ENCODE peak calls at places on chromosomes 12 and 14, in seven cellular contexts. C, H, I, Q, F, U and R are unnamed samples. For H3K4me1 and H3K36me3, the result is how much of the 10 kb centered on the place peaks cover.

GRCh38 chr12:1532796-1533195 is 61.6 kb downstream of the FBXL14 start:
- DNase-seq in I (no peak), U (no peak), Q (no peak), H (no peak), F (no peak), C (no peak), R (no peak)

GRCh38 chr12:105977256-105978051 is 161.3 kb downstream of the NUAK1 start:
- DNase-seq in U (no peak), H (no peak), C (no peak), F (no peak), I (no peak), Q (peak), R (no peak)

GRCh38 chr14:30417121-30417520 is 141.8 kb upstream of the G2E3 start:
- DNase-seq in F (no peak), C (no peak), I (no peak), H (no peak), U (no peak), Q (no peak), R (no peak)

GRCh38 chr12:75452675-75453330 is 27.8 kb upstream of the GLIPR1 start:
- DNase-seq in F (no peak), Q (peak), U (no peak), C (no peak), I (no peak), H (no peak), R (no peak)

GRCh38 chr12:63151061-63151897 is at the start of gene AVPR1A:
- DNase-seq in I (peak), F (no peak), H (peak), C (no peak), U (no peak), Q (no peak), R (peak)

GRCh38 chr14:96914729-96915128 is 117.5 kb downstream of the VRK1 start:
- DNase-seq in C (no peak), Q (no peak), F (no peak), H (no peak), U (no peak), I (no peak), R (no peak)

GRCh38 chr14:59829941-59830734 is 40.4 kb downstream of the RTN1 start:
- DNase-seq in Q (peak), C (no peak), U (no peak), F (no peak), I (peak), H (no peak), R (no peak)

GRCh38 chr12:131402781-131403396 is 308.0 kb upstream of the SFSWAP start:
- DNase-seq in F (no peak), U (no peak), I (no peak), Q (no peak), C (no peak), H (no peak), R (peak)

GRCh38 chr12:96303656-96304055 is 96.6 kb downstream of the CDK17 start:
- DNase-seq in Q (no peak), H (no peak), F (no peak), C (no peak), U (no peak), I (no peak), R (no peak)

GRCh38 chr12:68118096-68118755 is 41.3 kb downstream of the IFNG start:
- DNase-seq in Q (no peak), U (no peak), H (no peak), C (no peak), F (no peak), I (peak), R (no peak)

GRCh38 chr14:52922656-52923055 is 28.2 kb downstream of the FERMT2 start:
- DNase-seq in H (no peak), F (no peak), U (no peak), C (no peak), Q (peak), I (no peak), R (no peak)

GRCh38 chr14:76887196-76887595 is 61.0 kb downstream of the LRRC74A start:
- DNase-seq in I (no peak), F (no peak), U (no peak), H (no peak), C (no peak), Q (no peak), R (no peak)

GRCh38 chr12:21476949-21477348 is 24.5 kb downstream of the RECQL start:
- DNase-seq in I (no peak), U (no peak), C (no peak), H (no peak), Q (peak), F (no peak), R (no peak)

GRCh38 chr14:85788834-85789233 is 258.9 kb downstream of the FLRT2 start:
- DNase-seq in I (no peak), H (no peak), U (no peak), Q (no peak), C (no peak), F (no peak), R (no peak)

GRCh38 chr12:52354197-52354596 is 13.1 kb downstream of the KRT85 start:
- DNase-seq in U (no peak), H (no peak), C (no peak), I (no peak), F (no peak), Q (no peak), R (no peak)

GRCh38 chr14:68676511-68676943 is 116.3 kb downstream of the ZFP36L1 start:
- DNase-seq in C (no peak), Q (no peak), F (no peak), I (no peak), U (no peak), H (no peak), R (no peak)

GRCh38 chr12:92989715-92990484 is 60.8 kb upstream of the EEA1 start:
- DNase-seq in Q (no peak), F (no peak), H (no peak), C (no peak), I (no peak), U (no peak), R (no peak)

GRCh38 chr12:12010277-12011031 is 60.3 kb upstream of the BCL2L14 start:
- DNase-seq in C (peak), H (no peak), U (peak), I (no peak), Q (peak), F (no peak), R (peak)

GRCh38 chr12:55847603-55848329 is 5.0 kb upstream of the MMP19 start:
- DNase-seq in Q (peak), I (peak), U (peak), C (peak), H (peak), F (no peak), R (peak)

GRCh38 chr12:55852740-55853139 is 10.0 kb upstream of the MMP19 start:
- DNase-seq in I (no peak), F (no peak), C (no peak), H (no peak), U (no peak), Q (no peak), R (no peak)

GRCh38 chr12:55847033-55847432 is 4.3 kb upstream of the MMP19 start:
- DNase-seq in F (no peak), U (peak), I (no peak), Q (peak), H (peak), C (no peak), R (peak)

GRCh38 chr12:55850893-55851292 is 8.2 kb upstream of the MMP19 start:
- DNase-seq in U (no peak), I (no peak), C (no peak), F (no peak), H (no peak), Q (peak), R (no peak)

DNA sequence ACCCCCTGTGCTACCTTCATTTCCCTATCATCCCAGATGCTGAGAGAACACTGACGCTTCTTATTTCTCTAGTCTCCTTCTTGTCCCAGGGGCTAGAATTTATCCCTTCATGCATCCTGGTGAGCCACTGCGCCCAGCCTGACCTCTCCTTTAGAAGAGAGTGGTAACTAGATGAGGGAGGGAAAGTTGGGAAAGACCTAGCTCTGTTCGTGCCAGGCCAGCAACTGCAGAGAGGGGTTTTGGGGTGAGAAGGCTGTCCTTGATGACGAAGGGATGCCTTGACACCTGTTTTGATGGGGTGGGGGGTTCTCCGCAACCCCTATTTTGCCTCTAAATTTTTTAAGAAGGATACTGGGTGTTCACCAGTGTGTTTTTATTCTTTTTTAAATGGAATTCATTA is 6.9 kb upstream of the MMP19 start:
- DNase-seq in F (no peak), U (no peak), Q (no peak), H (no peak), I (no peak), C (no peak), R (no peak)
- H3K4me1 ChIP-seq in F (under half), U (under half), Q (under half), H (under half), I (under half), C (under half), R (under half)

DNA sequence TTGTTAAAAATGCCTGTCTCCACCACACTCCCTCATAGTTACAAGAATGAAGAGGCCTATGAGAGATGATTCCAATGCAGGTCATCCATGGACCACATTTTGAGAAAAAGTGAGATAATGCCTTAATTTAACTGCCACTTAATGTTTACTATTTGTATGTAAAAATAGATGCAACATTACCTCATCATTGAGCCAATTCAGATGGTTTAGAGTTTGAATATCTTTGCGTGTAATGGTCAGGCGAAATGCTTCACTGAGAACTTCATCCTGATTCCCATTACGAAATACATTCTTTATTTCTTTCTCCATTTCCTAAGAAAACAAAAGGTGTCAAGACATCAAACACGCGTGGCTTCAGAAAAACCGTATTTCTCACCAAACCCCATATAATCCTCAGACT is 42.3 kb downstream of the SENP1 start:
- DNase-seq in H (no peak), U (no peak), F (no peak), Q (no peak), C (no peak), I (no peak), R (no peak)
- H3K36me3 ChIP-seq in H (under half), U (half or more), F (half or more), Q (under half), C (half or more), I (under half), R (under half)

GRCh38 chr14:101706509-101707284 is 54.8 kb upstream of the PPP2R5C start:
- DNase-seq in I (no peak), F (no peak), H (no peak), Q (no peak), U (no peak), C (no peak), R (no peak)

GRCh38 chr14:101709533-101709881 is 52.0 kb upstream of the PPP2R5C start:
- DNase-seq in F (no peak), I (no peak), H (no peak), U (no peak), C (no peak), Q (no peak), R (no peak)

GRCh38 chr14:101708853-101709532 is 52.5 kb upstream of the PPP2R5C start:
- DNase-seq in Q (no peak), C (no peak), U (no peak), H (no peak), I (no peak), F (no peak), R (no peak)

GRCh38 chr14:101707285-101707842 is 54.1 kb upstream of the PPP2R5C start:
- DNase-seq in Q (peak), I (peak), H (peak), F (peak), U (no peak), C (peak), R (peak)

DNA sequence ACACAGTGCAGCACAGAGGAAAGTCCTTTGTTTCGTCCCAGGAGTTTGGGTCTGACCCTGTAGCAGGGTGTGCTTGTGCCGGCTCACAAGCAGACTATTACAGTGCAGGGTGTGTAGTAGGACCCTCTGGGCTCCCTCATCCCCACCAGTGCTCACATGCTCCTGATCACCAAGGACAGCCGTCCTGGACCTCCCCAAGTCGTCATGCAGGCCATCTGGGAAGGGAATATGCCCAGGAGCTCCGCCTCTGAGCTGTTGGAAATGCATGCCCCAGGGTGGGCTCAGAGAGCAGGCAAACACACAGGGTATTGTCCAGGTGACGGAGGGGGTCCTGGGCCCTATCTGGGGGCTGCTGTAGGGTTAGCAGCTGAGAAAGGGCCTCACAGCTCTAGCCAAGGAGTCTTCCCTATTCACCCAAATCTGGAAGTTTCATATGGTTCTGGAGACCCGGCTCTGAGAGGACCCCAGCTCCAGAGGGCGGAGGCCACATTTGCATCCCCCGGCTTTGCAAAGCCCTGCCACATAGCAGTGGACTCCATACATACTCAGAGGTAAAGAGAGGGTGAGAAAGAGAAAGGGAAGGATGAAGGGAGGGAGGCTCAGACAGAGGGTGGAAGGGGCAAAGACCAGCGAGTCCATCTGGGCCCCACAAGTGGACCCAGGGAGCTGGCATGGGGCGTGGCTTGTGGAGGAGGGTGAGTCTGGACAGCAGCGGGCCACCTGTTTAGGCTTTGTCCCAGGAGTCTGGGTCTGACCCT is 53.5 kb upstream of the PPP2R5C start:
- DNase-seq in C (no peak), U (no peak), F (no peak), H (no peak), Q (no peak), I (no peak), R (no peak)
- H3K27ac ChIP-seq in C (peak), U (no peak), F (peak), H (no peak), Q (no peak), I (no peak), R (no peak)

GRCh38 chr14:78725086-78725485 is 554.9 kb downstream of the NRXN3 start:
- DNase-seq in Q (no peak), I (peak), F (no peak), C (no peak), U (no peak), H (no peak), R (no peak)

GRCh38 chr14:78721756-78722455 is 551.7 kb downstream of the NRXN3 start:
- DNase-seq in U (no peak), H (no peak), F (no peak), Q (no peak), I (no peak), C (no peak), R (no peak)
- H3K4me1 ChIP-seq in U (under half), H (under half), F (under half), Q (under half), I (under half), C (under half), R (under half)

DNA sequence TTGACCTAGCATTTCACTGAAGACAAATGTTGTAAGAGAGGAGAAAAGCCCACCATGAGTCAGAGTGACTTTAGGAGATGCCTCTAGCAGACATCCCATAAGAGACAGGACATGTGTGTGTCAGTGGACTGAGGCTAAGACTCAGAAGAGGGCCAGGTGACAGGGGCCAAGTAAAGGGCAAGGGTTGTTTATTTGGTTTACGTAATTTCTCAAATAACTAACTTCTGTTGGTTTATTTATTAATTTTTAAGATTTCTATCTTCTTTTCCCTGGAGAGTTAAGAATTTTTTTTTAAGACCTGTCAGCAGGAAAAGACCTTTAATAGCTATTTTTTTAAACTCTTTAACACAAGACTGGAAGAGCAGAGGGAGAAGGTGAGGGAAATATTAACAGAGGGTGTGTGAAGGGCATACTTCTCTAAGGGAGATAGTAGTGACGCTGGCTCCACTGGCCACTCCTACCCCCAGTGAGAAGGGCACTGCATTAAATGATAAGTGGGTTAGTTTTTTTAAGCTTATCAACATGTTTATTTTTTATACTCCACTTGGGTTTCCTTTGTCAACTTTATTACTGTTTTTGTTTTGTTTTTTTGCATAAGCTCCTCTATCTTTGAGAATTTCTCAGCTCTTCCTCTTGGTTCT is 3.5 kb downstream of the PNP start:
- DNase-seq in I (no peak), Q (no peak), H (no peak), F (no peak), C (no peak), U (no peak), R (no peak)
- H3K36me3 ChIP-seq in I (under half), Q (under half), H (under half), F (under half), C (under half), U (under half), R (under half)

GRCh38 chr12:57215668-57216013 is 953 bp upstream of the NXPH4 start:
- DNase-seq in F (no peak), I (no peak), H (no peak), C (no peak), U (no peak), Q (peak), R (no peak)

GRCh38 chr12:57215065-57215464 is 1.5 kb upstream of the NXPH4 start:
- DNase-seq in C (no peak), H (no peak), F (no peak), Q (no peak), U (no peak), I (no peak), R (no peak)

GRCh38 chr12:57213763-57214397 is 2.7 kb upstream of the NXPH4 start:
- DNase-seq in F (no peak), H (no peak), C (no peak), I (peak), U (no peak), Q (no peak), R (no peak)

GRCh38 chr12:57213068-57213715 is 3.4 kb upstream of the NXPH4 start:
- DNase-seq in U (peak), C (peak), F (peak), H (peak), Q (peak), I (peak), R (peak)

DNA sequence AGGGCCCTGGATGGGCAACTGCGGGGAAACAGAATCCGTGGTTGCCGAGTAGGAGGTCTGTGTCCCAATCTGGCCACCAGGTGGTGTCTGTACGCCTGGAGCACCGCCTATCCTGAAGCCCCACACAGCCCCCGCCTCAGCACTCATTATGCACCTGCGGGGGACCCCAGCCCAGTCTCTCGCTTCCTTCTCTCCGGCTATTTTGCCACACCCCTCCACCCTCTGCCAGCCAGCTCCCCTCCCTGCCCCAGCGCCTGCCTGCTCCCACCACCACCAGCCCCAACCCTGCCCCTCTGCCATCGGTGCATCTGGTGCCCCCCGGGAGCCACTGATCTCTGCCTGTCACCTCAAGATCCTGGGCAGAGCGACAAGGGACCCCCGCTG is 2.2 kb upstream of the NXPH4 start:
- DNase-seq in Q (peak), I (peak), H (peak), U (no peak), C (peak), F (peak), R (peak)
- H3K27ac ChIP-seq in Q (no peak), I (no peak), H (no peak), U (no peak), C (no peak), F (no peak), R (no peak)

GRCh38 chr12:111436811-111437210 is 31.1 kb downstream of the SH2B3 start:
- DNase-seq in F (no peak), H (no peak), C (no peak), U (no peak), Q (no peak), I (no peak), R (no peak)

GRCh38 chr12:111437816-111438454 is 32.2 kb downstream of the SH2B3 start:
- DNase-seq in I (no peak), Q (peak), C (peak), F (no peak), U (peak), H (no peak), R (peak)

GRCh38 chr12:111434680-111435338 is 29.1 kb downstream of the SH2B3 start:
- DNase-seq in U (no peak), Q (peak), F (peak), C (peak), H (peak), I (peak), R (peak)

GRCh38 chr12:111435661-111436201 is 30.0 kb downstream of the SH2B3 start:
- DNase-seq in C (no peak), H (no peak), F (no peak), Q (peak), U (no peak), I (no peak), R (no peak)

DNA sequence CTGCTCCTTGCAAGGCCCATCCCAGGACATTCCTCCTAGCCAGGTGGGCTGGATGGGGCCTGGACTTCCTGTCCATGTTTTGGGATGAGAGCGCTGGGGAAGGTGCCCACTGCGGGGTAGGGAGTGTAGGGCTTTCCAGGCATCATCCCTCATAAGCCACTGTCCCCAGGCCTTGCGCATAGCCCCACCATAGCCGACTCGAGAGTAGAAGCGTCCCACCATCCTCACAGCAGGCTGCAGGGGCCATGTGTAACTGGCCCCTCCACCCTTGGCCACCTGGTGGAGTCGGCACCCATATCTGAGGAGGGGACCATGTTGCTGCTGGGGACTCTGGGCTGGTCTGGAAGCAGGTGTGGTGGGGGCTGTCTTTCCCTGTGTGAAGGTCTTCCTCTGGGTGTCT is 30.5 kb downstream of the SH2B3 start:
- DNase-seq in F (no peak), H (no peak), I (peak), Q (no peak), U (no peak), C (no peak), R (no peak)
- H3K4me1 ChIP-seq in F (half or more), H (under half), I (under half), Q (under half), U (half or more), C (half or more), R (half or more)

GRCh38 chr12:120690978-120691377 is 4.0 kb downstream of the MLEC start:
- DNase-seq in H (no peak), F (no peak), Q (no peak), I (no peak), C (no peak), U (no peak), R (no peak)
- H3K36me3 ChIP-seq in H (under half), F (under half), Q (under half), I (under half), C (under half), U (under half), R (under half)